ENCODE peak calls at places on chromosomes 13 and 19, in seven cellular contexts. One of them, this sample, is unnamed.

GRCh38 chr19:44848805-44849457 is 2.8 kb downstream of the NECTIN2 start:
- DNase-seq in heart right ventricle: peak; percentile 37
- DNase-seq in PC-3: no peak
- DNase-seq in prostate gland: no peak
- DNase-seq in A549: no peak
- DNase-seq in H9: peak; percentile 50
- DNase-seq in IMR-90: no peak
- DNase-seq in this sample: no peak

GRCh38 chr13:45907501-45907900 is 55.9 kb upstream of the SIAH3 start:
- DNase-seq in heart right ventricle: no peak
- DNase-seq in PC-3: no peak
- DNase-seq in prostate gland: no peak
- DNase-seq in A549: no peak
- DNase-seq in H9: no peak
- DNase-seq in IMR-90: no peak
- DNase-seq in this sample: no peak

GRCh38 chr13:107185889-107186288 is 618.0 kb upstream of the ARGLU1 start:
- DNase-seq in heart right ventricle: no peak
- DNase-seq in PC-3: peak; percentile 43
- DNase-seq in prostate gland: no peak
- DNase-seq in A549: no peak
- DNase-seq in H9: no peak
- DNase-seq in IMR-90: peak; percentile 84
- DNase-seq in this sample: no peak

GRCh38 chr19:39145180-39145953 is 19.8 kb downstream of the PAK4 start:
- DNase-seq in heart right ventricle: no peak
- DNase-seq in PC-3: no peak
- DNase-seq in prostate gland: peak; percentile 64
- DNase-seq in A549: no peak
- DNase-seq in H9: no peak
- DNase-seq in IMR-90: no peak
- DNase-seq in this sample: no peak

GRCh38 chr19:1805401-1806183 is 6.5 kb downstream of the ATP8B3 start:
- DNase-seq in heart right ventricle: no peak
- DNase-seq in PC-3: no peak
- DNase-seq in prostate gland: no peak
- DNase-seq in A549: no peak
- DNase-seq in H9: no peak
- DNase-seq in IMR-90: no peak
- DNase-seq in this sample: no peak

GRCh38 chr13:21124853-21125252 is 51.5 kb downstream of the SKA3 start:
- DNase-seq in heart right ventricle: no peak
- DNase-seq in PC-3: peak; percentile 78
- DNase-seq in prostate gland: peak; percentile 31
- DNase-seq in A549: no peak
- DNase-seq in H9: peak; percentile 51
- DNase-seq in IMR-90: peak; percentile 63
- DNase-seq in this sample: peak; percentile 37

GRCh38 chr13:59477011-59477410 is 686.7 kb downstream of the DIAPH3 start:
- DNase-seq in heart right ventricle: no peak
- DNase-seq in PC-3: no peak
- DNase-seq in prostate gland: no peak
- DNase-seq in A549: peak; percentile 7
- DNase-seq in H9: no peak
- DNase-seq in IMR-90: no peak
- DNase-seq in this sample: no peak

GRCh38 chr19:13881692-13882418 is 4.9 kb downstream of the NANOS3 start:
- DNase-seq in heart right ventricle: no peak
- DNase-seq in PC-3: no peak
- DNase-seq in prostate gland: no peak
- DNase-seq in A549: no peak
- DNase-seq in H9: no peak
- DNase-seq in IMR-90: peak; percentile 39
- DNase-seq in this sample: no peak

GRCh38 chr13:65917731-65918130 is 1312.4 kb downstream of the PCDH9 start:
- DNase-seq in heart right ventricle: no peak
- DNase-seq in PC-3: no peak
- DNase-seq in prostate gland: no peak
- DNase-seq in A549: no peak
- DNase-seq in H9: no peak
- DNase-seq in IMR-90: no peak
- DNase-seq in this sample: no peak

GRCh38 chr13:21541271-21541670 is 62.7 kb downstream of the MICU2 start:
- DNase-seq in heart right ventricle: no peak
- DNase-seq in PC-3: peak; percentile 70
- DNase-seq in prostate gland: no peak
- DNase-seq in A549: no peak
- DNase-seq in H9: no peak
- DNase-seq in IMR-90: no peak
- DNase-seq in this sample: no peak

DNA sequence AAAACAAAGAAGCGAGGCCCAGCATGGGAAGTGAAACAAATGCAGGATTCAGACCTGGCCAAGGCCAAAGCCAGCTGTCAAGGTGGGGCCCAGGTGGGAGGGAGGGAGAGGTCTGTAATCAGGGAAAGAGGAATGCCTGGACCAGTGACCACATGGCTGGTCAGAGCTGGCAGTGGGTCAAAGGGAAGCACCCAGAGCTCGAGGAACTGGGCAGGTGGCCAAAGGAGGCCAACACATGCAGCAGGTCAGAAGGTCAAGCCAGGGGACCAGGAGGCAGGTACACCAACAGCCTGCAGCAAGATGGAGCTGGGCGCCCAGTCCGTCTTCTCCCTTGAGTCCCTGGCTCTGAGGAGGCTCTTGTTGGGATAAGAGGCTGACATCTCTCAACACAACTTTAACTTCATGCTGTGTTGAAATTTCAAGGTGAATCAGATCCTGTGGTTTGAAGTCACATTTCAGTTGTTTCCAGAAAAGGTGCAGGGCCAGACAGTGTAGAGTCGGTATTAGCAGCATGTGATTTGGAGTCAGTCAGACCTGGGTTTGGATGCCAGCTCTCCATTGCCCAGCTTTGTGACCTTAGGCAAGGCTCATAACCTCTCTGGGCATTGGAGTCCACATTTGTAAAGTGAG is 17.2 kb downstream of the GPATCH1 start:
- DNase-seq in heart right ventricle: no peak
- DNase-seq in PC-3: peak; percentile 65
- DNase-seq in prostate gland: no peak
- DNase-seq in A549: no peak
- DNase-seq in H9: no peak
- DNase-seq in IMR-90: no peak
- DNase-seq in this sample: peak; percentile 29
- H3K4me1 ChIP-seq in heart right ventricle: no peaks in the 10 kb centered on the region
- H3K4me1 ChIP-seq in PC-3: peaks cover 27% of the 10 kb centered on the region
- H3K4me1 ChIP-seq in prostate gland: no peaks in the 10 kb centered on the region
- H3K4me1 ChIP-seq in A549: peaks cover 36% of the 10 kb centered on the region
- H3K4me1 ChIP-seq in H9: no peaks in the 10 kb centered on the region
- H3K4me1 ChIP-seq in IMR-90: no peaks in the 10 kb centered on the region
- H3K4me1 ChIP-seq in this sample: no peaks in the 10 kb centered on the region

DNA sequence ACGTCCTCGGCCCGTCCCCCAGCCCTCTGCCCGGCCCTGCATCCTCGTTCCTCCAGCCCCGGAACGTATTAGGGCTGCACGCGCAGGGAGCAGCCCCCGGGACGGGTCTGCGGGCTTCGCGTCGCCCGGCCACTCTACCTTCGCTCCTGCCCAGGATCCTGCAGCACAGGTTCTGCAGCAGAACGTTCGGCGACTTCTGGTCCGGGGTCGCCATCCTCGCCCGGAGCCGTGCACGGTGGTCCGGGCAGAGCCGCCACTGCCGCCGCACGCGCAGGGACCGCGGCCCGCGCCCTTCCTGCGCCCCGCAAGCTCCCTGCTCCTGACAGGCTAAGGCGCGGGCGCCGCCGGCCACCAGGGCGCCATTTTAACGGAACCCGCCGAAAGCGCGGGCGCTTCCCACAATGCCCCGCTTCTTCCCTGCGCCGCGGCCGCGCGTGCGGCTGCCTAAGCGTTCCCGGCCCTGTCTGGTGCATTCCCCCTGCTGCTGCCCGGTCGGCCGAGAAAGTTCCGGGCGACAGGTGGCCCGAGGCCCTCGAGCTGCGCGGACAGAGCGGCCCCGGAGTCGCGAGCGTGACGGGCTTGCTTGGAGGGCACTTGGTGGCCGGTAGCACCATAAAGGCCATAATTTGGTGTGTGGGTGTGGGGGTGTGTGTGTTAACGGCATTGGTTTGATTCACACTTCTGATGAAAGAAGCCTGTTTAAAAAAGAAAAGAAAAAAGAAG is at the start of gene TUBGCP3:
- DNase-seq in heart right ventricle: peak; percentile 85
- DNase-seq in PC-3: peak; percentile 72
- DNase-seq in prostate gland: peak; percentile 64
- DNase-seq in A549: peak; percentile 78
- DNase-seq in H9: peak; percentile 72
- DNase-seq in IMR-90: peak; percentile 78
- DNase-seq in this sample: peak; percentile 41
- TF ChIP-seq CTCF in heart right ventricle: no peak
- TF ChIP-seq CTCF in PC-3: no peak
- TF ChIP-seq CTCF in prostate gland: peak; percentile 52
- TF ChIP-seq CTCF in A549: no peak
- TF ChIP-seq CTCF in H9: no peak
- TF ChIP-seq CTCF in IMR-90: no peak
- TF ChIP-seq CTCF in this sample: peak; percentile 10

DNA sequence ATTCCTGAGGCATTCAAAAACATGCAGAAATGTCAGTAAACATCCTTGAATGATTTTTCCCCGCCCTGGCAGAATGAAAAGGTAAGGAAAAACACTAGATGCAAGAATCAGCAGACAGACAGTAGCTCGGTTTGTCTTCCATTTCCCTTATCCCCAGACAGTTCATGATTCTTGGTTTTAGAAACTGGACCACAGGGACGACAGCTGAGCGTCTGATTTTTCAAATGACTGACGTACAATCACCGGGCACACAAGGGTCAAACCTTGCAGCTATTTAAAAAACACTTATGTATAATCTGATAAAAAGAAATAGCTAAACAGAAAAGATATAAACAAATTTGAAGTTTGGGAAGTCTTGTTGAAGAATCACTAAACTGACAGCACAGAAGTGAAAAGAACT is 47.1 kb downstream of the DCLK1 start:
- DNase-seq in heart right ventricle: no peak
- DNase-seq in PC-3: no peak
- DNase-seq in prostate gland: no peak
- DNase-seq in A549: no peak
- DNase-seq in H9: no peak
- DNase-seq in IMR-90: no peak
- DNase-seq in this sample: no peak
- H3K27ac ChIP-seq in heart right ventricle: no peak overlapping the region
- H3K27ac ChIP-seq in PC-3: no peak overlapping the region
- H3K27ac ChIP-seq in prostate gland: no peak overlapping the region
- H3K27ac ChIP-seq in A549: no peak overlapping the region
- H3K27ac ChIP-seq in H9: no peak overlapping the region
- H3K27ac ChIP-seq in IMR-90: no peak overlapping the region
- H3K27ac ChIP-seq in this sample: no peak overlapping the region

GRCh38 chr19:11142528-11143171 is 12.9 kb downstream of the SPC24 start:
- DNase-seq in heart right ventricle: peak; percentile 92
- DNase-seq in PC-3: peak; percentile 99
- DNase-seq in prostate gland: peak; percentile 62
- DNase-seq in A549: peak; percentile 66
- DNase-seq in H9: peak; percentile 92
- DNase-seq in IMR-90: peak; percentile 95
- DNase-seq in this sample: peak; percentile 54
- H3K4me1 ChIP-seq in heart right ventricle: peaks cover 59% of the 10 kb centered on the region
- H3K4me1 ChIP-seq in PC-3: peaks cover 50% of the 10 kb centered on the region
- H3K4me1 ChIP-seq in prostate gland: peaks cover 13% of the 10 kb centered on the region
- H3K4me1 ChIP-seq in A549: peaks cover 62% of the 10 kb centered on the region
- H3K4me1 ChIP-seq in H9: no peaks in the 10 kb centered on the region
- H3K4me1 ChIP-seq in IMR-90: peaks cover 42% of the 10 kb centered on the region
- H3K4me1 ChIP-seq in this sample: peaks cover 9% of the 10 kb centered on the region

DNA sequence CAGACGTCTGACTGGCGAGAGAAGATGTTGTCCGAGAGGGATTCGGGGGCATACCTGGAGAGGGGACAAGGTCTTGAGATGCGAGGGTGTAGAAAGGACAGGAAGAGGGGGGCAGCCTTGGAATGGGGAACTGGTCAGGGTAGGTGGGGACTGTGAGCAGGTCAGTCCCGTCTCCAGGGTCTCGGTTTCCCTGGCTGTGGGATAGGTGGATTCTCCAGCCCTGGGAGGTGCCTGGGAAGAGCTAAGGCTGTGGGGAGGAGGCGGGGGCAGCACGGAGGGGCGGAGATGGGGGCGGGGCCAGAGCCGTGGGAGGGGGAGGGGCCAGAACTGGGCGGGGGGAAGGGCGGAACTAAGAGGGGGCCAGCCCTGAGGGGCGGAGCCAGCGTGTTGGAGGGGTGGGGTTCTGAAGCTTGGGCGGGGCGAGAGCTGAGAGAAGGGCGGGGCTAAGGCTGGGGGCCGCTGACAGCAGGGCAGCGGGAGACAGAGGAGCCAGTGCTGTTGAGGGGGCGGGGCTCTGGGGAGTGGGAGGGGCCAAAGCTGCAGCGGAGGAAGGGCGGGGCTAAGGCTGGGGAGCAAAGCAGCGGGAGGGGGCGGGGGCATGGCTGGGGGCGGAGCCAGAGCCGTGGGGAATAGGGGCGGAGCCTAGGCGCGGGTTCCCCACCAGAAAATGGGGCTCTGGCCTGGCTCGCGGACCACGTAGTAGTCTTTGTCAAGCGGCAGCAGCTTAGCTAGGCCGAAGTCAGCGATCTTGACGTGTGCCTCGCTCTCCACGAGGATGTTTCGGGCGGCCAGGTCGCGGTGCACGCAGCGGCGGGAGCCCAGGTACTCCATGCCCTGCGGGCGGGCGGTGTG is 9.5 kb upstream of the INSL3 start:
- DNase-seq in heart right ventricle: peak; percentile 39
- DNase-seq in PC-3: peak; percentile 94
- DNase-seq in prostate gland: peak; percentile 71
- DNase-seq in A549: peak; percentile 89
- DNase-seq in H9: peak; percentile 97
- DNase-seq in IMR-90: peak; percentile 67
- DNase-seq in this sample: peak; percentile 82
- TF ChIP-seq CTCF in heart right ventricle: no peak
- TF ChIP-seq CTCF in PC-3: no peak
- TF ChIP-seq CTCF in prostate gland: no peak
- TF ChIP-seq CTCF in A549: no peak
- TF ChIP-seq CTCF in H9: no peak
- TF ChIP-seq CTCF in IMR-90: no peak
- TF ChIP-seq CTCF in this sample: no peak

DNA sequence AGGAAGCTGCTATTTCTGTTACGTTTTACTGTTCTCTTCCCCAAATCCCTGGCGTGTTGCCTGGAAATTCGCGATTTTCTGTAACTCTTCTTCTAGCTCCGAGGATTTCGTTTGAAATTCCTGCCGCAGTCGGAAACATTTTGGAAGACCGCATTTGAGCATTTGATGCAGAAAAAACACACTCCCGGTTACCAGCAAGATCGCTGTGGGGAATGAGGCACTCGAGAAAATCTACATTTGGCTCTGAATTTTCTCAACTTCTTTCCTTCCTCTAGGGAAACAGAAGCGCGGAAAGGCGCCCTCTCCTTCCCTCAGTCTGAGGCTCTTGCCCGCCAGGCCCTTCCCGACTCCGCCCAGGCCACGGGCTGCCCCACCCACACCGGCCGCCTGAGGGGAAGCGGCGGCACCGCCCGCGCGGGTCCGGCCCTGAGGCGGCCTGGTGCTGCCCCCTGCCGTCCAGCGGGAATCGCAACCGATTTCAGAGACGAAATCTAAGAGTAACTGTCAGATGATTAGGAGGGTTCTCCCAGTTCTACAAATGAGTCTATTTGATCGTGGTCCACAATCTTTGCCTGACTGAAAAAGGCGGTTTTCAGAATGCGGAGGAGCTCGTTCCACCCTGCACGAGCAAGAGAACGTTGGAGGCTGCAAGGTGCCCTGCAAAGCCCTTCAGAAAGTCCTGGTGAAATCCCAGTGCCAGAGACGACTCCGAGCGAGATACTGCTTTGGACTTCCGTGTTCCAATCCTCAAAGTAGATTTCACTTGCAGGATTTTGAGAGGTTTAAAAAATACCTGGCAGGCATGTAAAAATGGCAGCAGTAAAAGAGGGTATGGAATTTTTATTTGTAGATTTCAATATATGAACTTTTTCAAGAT is 18.4 kb upstream of the TUBGCP3 start:
- DNase-seq in heart right ventricle: peak; percentile 93
- DNase-seq in PC-3: peak; percentile 80
- DNase-seq in prostate gland: peak; percentile 89
- DNase-seq in A549: peak; percentile 53
- DNase-seq in H9: peak; percentile 92
- DNase-seq in IMR-90: peak; percentile 78
- DNase-seq in this sample: peak; percentile 62
- H3K27ac ChIP-seq in heart right ventricle: peak overlapping the region; percentile 60
- H3K27ac ChIP-seq in PC-3: no peak overlapping the region
- H3K27ac ChIP-seq in prostate gland: peak overlapping the region; percentile 36
- H3K27ac ChIP-seq in A549: peak overlapping the region; percentile 81
- H3K27ac ChIP-seq in H9: no peak overlapping the region
- H3K27ac ChIP-seq in IMR-90: peak overlapping the region; percentile 49
- H3K27ac ChIP-seq in this sample: no peak overlapping the region